ENCODE peak calls at places on chromosomes 7 and 10, in four cellular contexts. Z, V, H and B are unnamed samples.

GRCh38 chr10:100717166-100717565 is 28.2 kb upstream of the PAX2 start:
- DNase-seq in V (no peak), Z (no peak), H (no peak), B (no peak)

GRCh38 chr7:82625377-82625776 is 181.8 kb upstream of the CACNA2D1 start:
- DNase-seq in V (no peak), Z (no peak), H (no peak), B (no peak)

GRCh38 chr7:207418-208127 is 15.2 kb downstream of the FAM20C start:
- DNase-seq in V (no peak), Z (no peak), H (no peak), B (peak)

GRCh38 chr7:105677803-105678583 is 96.7 kb upstream of the EFCAB10 start:
- DNase-seq in Z (no peak), H (peak), V (no peak), B (no peak)

GRCh38 chr7:157828881-157829280 is 492.1 kb downstream of the DNAJB6 start:
- DNase-seq in Z (no peak), H (no peak), V (no peak), B (no peak)

GRCh38 chr7:142909921-142910521 is 23.5 kb downstream of the TRPV5 start:
- DNase-seq in H (no peak), V (no peak), Z (no peak), B (no peak)

GRCh38 chr10:22323538-22324305 is 2.8 kb downstream of the BMI1 start:
- DNase-seq in H (no peak), V (no peak), Z (no peak), B (no peak)

GRCh38 chr10:35446439-35446838 is 110.1 kb downstream of the CCNY start:
- DNase-seq in H (no peak), Z (no peak), V (no peak), B (no peak)

GRCh38 chr7:124261710-124262109 is 228.8 kb upstream of the TMEM229A start:
- DNase-seq in V (no peak), H (no peak), Z (no peak), B (no peak)

GRCh38 chr10:118503192-118503591 is 92.3 kb downstream of the PRLHR start:
- DNase-seq in H (no peak), V (no peak), Z (no peak), B (no peak)

GRCh38 chr10:118501637-118502440 is 93.6 kb downstream of the PRLHR start:
- DNase-seq in V (no peak), H (no peak), Z (no peak), B (no peak)

GRCh38 chr10:118506835-118507234 is 88.6 kb downstream of the PRLHR start:
- DNase-seq in H (no peak), Z (no peak), V (no peak), B (no peak)

GRCh38 chr10:118505363-118505762 is 90.1 kb downstream of the PRLHR start:
- DNase-seq in Z (no peak), V (no peak), H (no peak), B (no peak)

DNA sequence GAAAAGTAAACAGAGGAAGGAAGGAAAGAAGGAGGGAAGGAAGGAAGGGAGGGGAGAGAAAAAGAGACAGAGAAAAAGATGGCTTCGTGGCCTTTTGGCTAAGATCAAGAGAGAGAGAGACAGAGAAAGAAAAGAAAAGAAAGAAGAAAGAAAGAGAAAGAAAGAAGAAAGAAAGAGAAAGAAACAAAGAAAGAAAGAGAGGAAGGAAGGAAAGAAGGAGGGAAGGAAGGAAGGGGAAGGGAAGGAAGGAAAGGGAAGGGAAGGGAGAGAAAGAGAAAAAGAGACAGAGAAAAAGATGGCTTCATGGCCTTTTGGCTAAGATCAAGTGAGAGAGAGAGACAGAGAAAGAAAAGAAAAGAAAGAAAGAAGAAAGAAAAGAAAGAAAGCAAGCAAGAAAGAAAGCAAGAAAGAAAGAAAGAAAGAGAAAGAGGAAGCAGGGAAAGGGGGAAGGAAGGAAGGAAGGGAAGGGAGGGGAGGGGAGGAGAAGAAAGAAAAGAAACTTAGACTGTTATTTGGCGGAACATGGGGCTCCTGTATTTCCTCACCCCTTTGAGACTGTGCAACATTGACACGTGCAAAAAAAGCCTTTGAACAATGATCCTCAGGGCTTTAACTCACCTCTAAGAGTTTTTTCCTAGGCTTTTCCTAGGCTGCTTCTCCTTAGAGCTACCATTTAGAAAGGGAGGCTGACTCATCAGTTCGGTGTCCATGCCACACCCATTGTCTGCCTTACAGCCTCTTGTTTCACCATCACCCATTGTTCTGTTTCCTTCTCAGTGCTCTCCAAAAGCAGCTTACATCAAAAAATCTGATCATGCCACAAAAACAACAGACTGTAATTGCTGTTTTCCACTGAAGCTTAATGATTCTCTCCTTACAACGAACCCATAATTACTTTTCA is 91.2 kb downstream of the PRLHR start:
- DNase-seq in H (no peak), Z (peak), V (no peak), B (no peak)
- TF ChIP-seq TCF7 in H (no peak), Z (no peak), V (no peak), B (no peak)

DNA sequence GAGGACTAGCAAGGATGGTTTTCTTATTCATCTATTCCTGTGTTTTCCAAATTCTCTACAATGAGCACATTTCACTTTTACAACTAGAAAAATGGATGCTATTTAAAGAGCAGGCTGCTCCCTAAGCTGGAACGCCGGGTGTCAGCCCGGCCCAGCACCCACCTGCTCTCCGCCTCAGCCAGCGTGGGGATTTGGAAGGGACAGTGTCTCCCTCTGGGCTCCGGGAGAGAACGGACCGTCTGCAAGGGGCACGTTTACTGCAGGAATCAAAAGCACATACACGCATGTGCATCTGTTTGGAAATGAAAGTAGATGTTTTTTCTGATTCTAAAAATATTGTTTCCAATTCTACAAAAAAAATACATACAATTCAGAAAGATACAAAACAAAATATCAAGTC is 2.3 kb upstream of the JAKMIP3 start:
- DNase-seq in Z (no peak), V (no peak), H (no peak), B (no peak)
- TF ChIP-seq TCF7 in Z (no peak), V (no peak), H (no peak), B (no peak)

GRCh38 chr7:102044984-102045673 is 227.7 kb downstream of the CUX1 start:
- DNase-seq in H (no peak), Z (no peak), V (no peak), B (no peak)
- TF ChIP-seq TCF7 in H (no peak), Z (no peak), V (no peak), B (no peak)

GRCh38 chr7:118040562-118040961 is 143.4 kb upstream of the LSM8 start:
- DNase-seq in Z (no peak), H (peak), V (no peak), B (no peak)
- TF ChIP-seq TCF7 in Z (no peak), H (no peak), V (no peak), B (no peak)

GRCh38 chr7:23181684-23182553 is at the start of gene NUP42:
- DNase-seq in V (peak), H (peak), Z (peak), B (peak)
- TF ChIP-seq TCF7 in V (no peak), H (no peak), Z (peak), B (no peak)

GRCh38 chr10:80894797-80895467 is 357.2 kb downstream of the SH2D4B start:
- DNase-seq in V (no peak), Z (no peak), H (no peak), B (peak)
- TF ChIP-seq TCF7 in V (no peak), Z (no peak), H (no peak), B (no peak)

GRCh38 chr7:156192921-156193320 is 380.7 kb upstream of the SHH start:
- DNase-seq in Z (peak), H (no peak), V (no peak), B (no peak)
- TF ChIP-seq TCF7 in Z (no peak), H (no peak), V (no peak), B (no peak)